ENCODE peak calls at places on chromosomes 1 and 21, in ten cellular contexts. H is heart left ventricle; M is endodermal cell; L is T-helper 9 cell; Y is AG08395; I is activated CD8-positive, alpha-beta memory T cell treated with anti-CD3 and anti-CD28 coated beads for 1 hour; R is effector memory CD8-positive, alpha-beta T cell; P is HFFc6; E is cardiac fibroblast; J is RWPE1. T is an unnamed sample.

GRCh38 chr1:43944860-43945259 is 1.9 kb upstream of the IPO13 start:
- DNase-seq in H (no peak), M (no peak), L (no peak), Y (no peak), I (no peak), R (no peak), P (no peak), E (no peak), J (no peak), T (no peak)

GRCh38 chr21:44018813-44019567 is 6.9 kb downstream of the TRAPPC10 start:
- DNase-seq in H (no peak), M (no peak), L (no peak), Y (no peak), I (no peak), R (no peak), P (no peak), E (no peak), J (no peak), T (no peak)

GRCh38 chr1:180503274-180503862 is 991 bp upstream of the ACBD6 start:
- DNase-seq in H (no peak), M (no peak), L (no peak), Y (peak; percentile 18), I (no peak), R (no peak), P (no peak), E (peak; percentile 30), J (no peak), T (no peak)

GRCh38 chr21:32001390-32001789 is 128.6 kb downstream of the HUNK start:
- DNase-seq in H (no peak), M (no peak), L (no peak), Y (no peak), I (no peak), R (no peak), P (no peak), E (no peak), J (no peak), T (no peak)

GRCh38 chr1:224132901-224133300 is 19.0 kb downstream of the FBXO28 start:
- DNase-seq in H (no peak), M (no peak), L (no peak), Y (no peak), I (no peak), R (no peak), P (no peak), E (no peak), J (peak; percentile 87), T (no peak)

GRCh38 chr21:34112316-34113033 is 39.1 kb downstream of the MRPS6 start:
- DNase-seq in H (no peak), M (no peak), L (no peak), Y (no peak), I (no peak), R (no peak), P (no peak), E (no peak), J (no peak), T (no peak)

GRCh38 chr1:82391712-82392111 is 591.0 kb downstream of the ADGRL2 start:
- DNase-seq in H (no peak), M (no peak), L (no peak), Y (no peak), I (no peak), R (no peak), P (no peak), E (peak; percentile 8), J (no peak), T (no peak)

GRCh38 chr1:94723899-94724298 is 96.3 kb upstream of the SLC44A3 start:
- DNase-seq in H (no peak), M (no peak), L (no peak), Y (no peak), I (no peak), R (no peak), P (no peak), E (no peak), J (no peak), T (no peak)

GRCh38 chr1:184118051-184118450 is 66.5 kb downstream of the TSEN15 start:
- DNase-seq in H (no peak), M (no peak), L (no peak), Y (peak; percentile 90), I (no peak), R (no peak), P (peak; percentile 97), E (peak; percentile 91), J (peak; percentile 81), T (no peak)

GRCh38 chr1:15804060-15804459 is 3.4 kb downstream of the UQCRHL start:
- DNase-seq in H (no peak), M (peak; percentile 86), L (no peak), Y (no peak), I (no peak), R (no peak), P (no peak), E (no peak), J (no peak), T (no peak)

GRCh38 chr1:208256556-208256955 is 12.4 kb upstream of the PLXNA2 start:
- DNase-seq in H (no peak), M (peak; percentile 20), L (no peak), Y (no peak), I (no peak), R (no peak), P (no peak), E (no peak), J (no peak), T (no peak)

GRCh38 chr21:36948686-36949085 is 17.8 kb downstream of the HLCS start:
- DNase-seq in H (no peak), M (no peak), L (no peak), Y (peak; percentile 15), I (no peak), R (no peak), P (no peak), E (peak; percentile 33), J (no peak), T (no peak)

GRCh38 chr1:41805771-41806471 is 112.8 kb downstream of the HIVEP3 start:
- DNase-seq in H (no peak), M (no peak), L (no peak), Y (no peak), I (no peak), R (no peak), P (no peak), E (no peak), J (no peak), T (no peak)

GRCh38 chr1:65255088-65256050 is 54.0 kb upstream of the DNAJC6 start:
- DNase-seq in H (no peak), M (peak; percentile 75), L (no peak), Y (no peak), I (no peak), R (no peak), P (no peak), E (peak; percentile 17), J (no peak), T (no peak)

GRCh38 chr1:211639500-211640361 is 35.7 kb downstream of the NEK2 start:
- DNase-seq in H (no peak), M (peak; percentile 44), L (no peak), Y (peak; percentile 83), I (no peak), R (no peak), P (peak; percentile 82), E (peak; percentile 93), J (no peak), T (no peak)

GRCh38 chr1:204673909-204674701 is 11.4 kb downstream of the LRRN2 start:
- DNase-seq in H (no peak), M (no peak), L (no peak), Y (no peak), I (no peak), R (no peak), P (no peak), E (no peak), J (no peak), T (no peak)

GRCh38 chr1:26044414-26044813 is 1.5 kb downstream of the SLC30A2 start:
- DNase-seq in H (no peak), M (no peak), L (no peak), Y (no peak), I (no peak), R (no peak), P (no peak), E (no peak), J (no peak), T (no peak)

GRCh38 chr1:165854101-165854845 is 26.9 kb downstream of the UCK2 start:
- DNase-seq in H (peak; percentile 39), M (no peak), L (no peak), Y (peak; percentile 89), I (no peak), R (no peak), P (peak; percentile 83), E (peak; percentile 91), J (no peak), T (no peak)

GRCh38 chr1:31228986-31229385 is 10.7 kb downstream of the NKAIN1 start:
- DNase-seq in H (no peak), M (no peak), L (no peak), Y (no peak), I (no peak), R (no peak), P (no peak), E (no peak), J (no peak), T (no peak)

GRCh38 chr1:81007024-81007423 is 793.7 kb upstream of the ADGRL2 start:
- DNase-seq in H (no peak), M (no peak), L (no peak), Y (no peak), I (no peak), R (no peak), P (no peak), E (no peak), J (no peak), T (no peak)

GRCh38 chr21:25639167-25639921 is at the start of gene JAM2:
- DNase-seq in H (peak; percentile 60), M (peak; percentile 90), L (peak; percentile 23), Y (peak; percentile 32), I (peak; percentile 27), R (peak; percentile 36), P (no peak), E (peak; percentile 12), J (no peak), T (no peak)

GRCh38 chr1:152426731-152427130 is 12.7 kb upstream of the CRNN start:
- DNase-seq in H (no peak), M (no peak), L (no peak), Y (no peak), I (no peak), R (no peak), P (no peak), E (no peak), J (peak; percentile 26), T (no peak)

GRCh38 chr1:22908880-22909426 is 63.7 kb downstream of the LACTBL1 start:
- DNase-seq in H (no peak), M (no peak), L (no peak), Y (no peak), I (no peak), R (no peak), P (no peak), E (no peak), J (no peak), T (no peak)

GRCh38 chr1:201383647-201384405 is 6.3 kb upstream of the TNNT2 start:
- DNase-seq in H (peak; percentile 40), M (no peak), L (no peak), Y (peak; percentile 90), I (no peak), R (no peak), P (peak; percentile 86), E (peak; percentile 59), J (peak; percentile 76), T (no peak)

GRCh38 chr21:39849014-39849655 is 18.1 kb upstream of the PCP4 start:
- DNase-seq in H (no peak), M (peak; percentile 20), L (no peak), Y (peak; percentile 10), I (no peak), R (no peak), P (peak; percentile 7), E (no peak), J (no peak), T (no peak)